ENCODE peak calls at places on chromosomes 12 and 14, in eight cellular contexts. One of them, this sample, is unnamed.
A peak's percentile ranks its signal among the peaks of the same experiment; 100 is the strongest.

GRCh38 chr14:33836203-33836894 is 114.5 kb downstream of the EGLN3 start:
- DNase-seq in RWPE2: no peak
- DNase-seq in left ventricle myocardium inferior: no peak
- DNase-seq in SK-N-SH: no peak
- DNase-seq in body of pancreas: no peak
- DNase-seq in AG10803: no peak
- DNase-seq in lung: no peak
- DNase-seq in cardiac fibroblast: no peak
- DNase-seq in this sample: no peak

GRCh38 chr12:91224411-91224810 is 41.8 kb upstream of the DCN start:
- DNase-seq in lung: no peak
- DNase-seq in SK-N-SH: no peak
- DNase-seq in RWPE2: no peak
- DNase-seq in cardiac fibroblast: no peak
- DNase-seq in left ventricle myocardium inferior: no peak
- DNase-seq in AG10803: peak; percentile 59
- DNase-seq in body of pancreas: no peak
- DNase-seq in this sample: no peak

GRCh38 chr12:88921434-88921833 is 341.2 kb upstream of the KITLG start:
- DNase-seq in cardiac fibroblast: no peak
- DNase-seq in SK-N-SH: no peak
- DNase-seq in body of pancreas: no peak
- DNase-seq in AG10803: no peak
- DNase-seq in left ventricle myocardium inferior: no peak
- DNase-seq in lung: no peak
- DNase-seq in RWPE2: no peak
- DNase-seq in this sample: no peak

GRCh38 chr12:82835217-82835616 is 148.5 kb downstream of the TMTC2 start:
- DNase-seq in body of pancreas: no peak
- DNase-seq in left ventricle myocardium inferior: no peak
- DNase-seq in RWPE2: no peak
- DNase-seq in cardiac fibroblast: peak; percentile 42
- DNase-seq in lung: no peak
- DNase-seq in SK-N-SH: no peak
- DNase-seq in AG10803: peak; percentile 21
- DNase-seq in this sample: no peak

GRCh38 chr14:53948181-53948884 is 8.3 kb downstream of the BMP4 start:
- DNase-seq in left ventricle myocardium inferior: no peak
- DNase-seq in lung: no peak
- DNase-seq in AG10803: no peak
- DNase-seq in RWPE2: no peak
- DNase-seq in body of pancreas: no peak
- DNase-seq in SK-N-SH: no peak
- DNase-seq in cardiac fibroblast: no peak
- DNase-seq in this sample: no peak

GRCh38 chr12:57816855-57817151 is 1.7 kb downstream of the AVIL start:
- DNase-seq in RWPE2: no peak
- DNase-seq in lung: peak; percentile 57
- DNase-seq in body of pancreas: no peak
- DNase-seq in AG10803: peak; percentile 63
- DNase-seq in left ventricle myocardium inferior: peak; percentile 62
- DNase-seq in SK-N-SH: no peak
- DNase-seq in cardiac fibroblast: peak; percentile 61
- DNase-seq in this sample: no peak

GRCh38 chr12:124109760-124110159 is 136.7 kb downstream of the ZNF664 start:
- DNase-seq in lung: no peak
- DNase-seq in AG10803: peak; percentile 12
- DNase-seq in body of pancreas: no peak
- DNase-seq in SK-N-SH: peak; percentile 57
- DNase-seq in left ventricle myocardium inferior: no peak
- DNase-seq in RWPE2: no peak
- DNase-seq in cardiac fibroblast: peak; percentile 38
- DNase-seq in this sample: no peak

GRCh38 chr12:52355181-52355580 is 12.1 kb downstream of the KRT85 start:
- DNase-seq in left ventricle myocardium inferior: no peak
- DNase-seq in RWPE2: no peak
- DNase-seq in lung: no peak
- DNase-seq in AG10803: peak; percentile 16
- DNase-seq in SK-N-SH: no peak
- DNase-seq in cardiac fibroblast: no peak
- DNase-seq in body of pancreas: no peak
- DNase-seq in this sample: no peak

GRCh38 chr12:82698959-82699358 is 12.3 kb downstream of the TMTC2 start:
- DNase-seq in left ventricle myocardium inferior: no peak
- DNase-seq in body of pancreas: no peak
- DNase-seq in RWPE2: no peak
- DNase-seq in SK-N-SH: no peak
- DNase-seq in AG10803: no peak
- DNase-seq in lung: no peak
- DNase-seq in cardiac fibroblast: no peak
- DNase-seq in this sample: no peak

GRCh38 chr12:538731-539539 is 79.2 kb downstream of the B4GALNT3 start:
- DNase-seq in left ventricle myocardium inferior: peak; percentile 69
- DNase-seq in lung: peak; percentile 52
- DNase-seq in SK-N-SH: peak; percentile 68
- DNase-seq in cardiac fibroblast: peak; percentile 61
- DNase-seq in body of pancreas: peak; percentile 61
- DNase-seq in AG10803: peak; percentile 62
- DNase-seq in RWPE2: no peak
- DNase-seq in this sample: peak; percentile 4

GRCh38 chr12:359091-359490 is 30.0 kb downstream of the KDM5A start:
- DNase-seq in lung: no peak
- DNase-seq in cardiac fibroblast: no peak
- DNase-seq in AG10803: no peak
- DNase-seq in body of pancreas: no peak
- DNase-seq in SK-N-SH: no peak
- DNase-seq in RWPE2: no peak
- DNase-seq in left ventricle myocardium inferior: no peak
- DNase-seq in this sample: no peak

GRCh38 chr12:68423175-68423574 is 91.0 kb upstream of the MDM1 start:
- DNase-seq in RWPE2: no peak
- DNase-seq in left ventricle myocardium inferior: no peak
- DNase-seq in body of pancreas: no peak
- DNase-seq in lung: no peak
- DNase-seq in AG10803: no peak
- DNase-seq in cardiac fibroblast: peak; percentile 79
- DNase-seq in SK-N-SH: no peak
- DNase-seq in this sample: no peak

GRCh38 chr12:80721326-80721725 is 4.6 kb downstream of the MYF5 start:
- DNase-seq in AG10803: no peak
- DNase-seq in body of pancreas: no peak
- DNase-seq in lung: no peak
- DNase-seq in SK-N-SH: no peak
- DNase-seq in left ventricle myocardium inferior: no peak
- DNase-seq in cardiac fibroblast: no peak
- DNase-seq in RWPE2: no peak
- DNase-seq in this sample: no peak

GRCh38 chr14:65478596-65478995 is 66.1 kb downstream of the FUT8 start:
- DNase-seq in body of pancreas: no peak
- DNase-seq in lung: no peak
- DNase-seq in cardiac fibroblast: peak; percentile 61
- DNase-seq in SK-N-SH: no peak
- DNase-seq in AG10803: peak; percentile 52
- DNase-seq in left ventricle myocardium inferior: no peak
- DNase-seq in RWPE2: no peak
- DNase-seq in this sample: peak; percentile 59

GRCh38 chr12:57810450-57810849 is 8.1 kb downstream of the AVIL start:
- DNase-seq in left ventricle myocardium inferior: no peak
- DNase-seq in lung: no peak
- DNase-seq in RWPE2: peak; percentile 58
- DNase-seq in cardiac fibroblast: peak; percentile 78
- DNase-seq in body of pancreas: no peak
- DNase-seq in AG10803: peak; percentile 38
- DNase-seq in SK-N-SH: no peak
- DNase-seq in this sample: peak; percentile 59

GRCh38 chr12:39572551-39572950 is 47.1 kb downstream of the ABCD2 start:
- DNase-seq in cardiac fibroblast: no peak
- DNase-seq in SK-N-SH: no peak
- DNase-seq in RWPE2: no peak
- DNase-seq in AG10803: no peak
- DNase-seq in left ventricle myocardium inferior: no peak
- DNase-seq in body of pancreas: no peak
- DNase-seq in lung: no peak
- DNase-seq in this sample: no peak

GRCh38 chr14:34693228-34693939 is 21.0 kb downstream of the CFL2 start:
- DNase-seq in body of pancreas: peak; percentile 65
- DNase-seq in SK-N-SH: no peak
- DNase-seq in left ventricle myocardium inferior: peak; percentile 29
- DNase-seq in cardiac fibroblast: peak; percentile 28
- DNase-seq in AG10803: no peak
- DNase-seq in RWPE2: peak; percentile 73
- DNase-seq in lung: peak; percentile 52
- DNase-seq in this sample: no peak

GRCh38 chr14:73025544-73025943 is 1.4 kb downstream of the ZFYVE1 start:
- DNase-seq in AG10803: peak; percentile 41
- DNase-seq in cardiac fibroblast: peak; percentile 43
- DNase-seq in body of pancreas: no peak
- DNase-seq in SK-N-SH: no peak
- DNase-seq in RWPE2: no peak
- DNase-seq in lung: no peak
- DNase-seq in left ventricle myocardium inferior: no peak
- DNase-seq in this sample: peak; percentile 5

GRCh38 chr12:66055837-66056319 is 74.7 kb downstream of the LLPH start:
- DNase-seq in body of pancreas: no peak
- DNase-seq in left ventricle myocardium inferior: no peak
- DNase-seq in SK-N-SH: no peak
- DNase-seq in lung: no peak
- DNase-seq in RWPE2: no peak
- DNase-seq in cardiac fibroblast: no peak
- DNase-seq in AG10803: no peak
- DNase-seq in this sample: no peak

GRCh38 chr14:94769413-94770250 is at the start of gene GSC:
- DNase-seq in AG10803: peak; percentile 63
- DNase-seq in RWPE2: no peak
- DNase-seq in left ventricle myocardium inferior: peak; percentile 26
- DNase-seq in SK-N-SH: peak; percentile 90
- DNase-seq in lung: no peak
- DNase-seq in cardiac fibroblast: peak; percentile 33
- DNase-seq in body of pancreas: peak; percentile 49
- DNase-seq in this sample: peak; percentile 15

GRCh38 chr12:104667139-104667538 is 210.4 kb downstream of the CHST11 start:
- DNase-seq in lung: peak; percentile 46
- DNase-seq in body of pancreas: peak; percentile 67
- DNase-seq in RWPE2: no peak
- DNase-seq in left ventricle myocardium inferior: no peak
- DNase-seq in AG10803: peak; percentile 52
- DNase-seq in cardiac fibroblast: peak; percentile 21
- DNase-seq in SK-N-SH: no peak
- DNase-seq in this sample: no peak

GRCh38 chr12:106581543-106582263 is 1.1 kb upstream of the RFX4 start:
- DNase-seq in AG10803: no peak
- DNase-seq in left ventricle myocardium inferior: no peak
- DNase-seq in SK-N-SH: peak; percentile 63
- DNase-seq in body of pancreas: no peak
- DNase-seq in RWPE2: no peak
- DNase-seq in cardiac fibroblast: no peak
- DNase-seq in lung: no peak
- DNase-seq in this sample: no peak
- H3K4me3 ChIP-seq in AG10803: no peak overlapping the region
- H3K4me3 ChIP-seq in left ventricle myocardium inferior: peak overlapping the region; percentile 61
- H3K4me3 ChIP-seq in SK-N-SH: peak overlapping the region; percentile 3
- H3K4me3 ChIP-seq in body of pancreas: no peak overlapping the region
- H3K4me3 ChIP-seq in RWPE2: no peak overlapping the region
- H3K4me3 ChIP-seq in cardiac fibroblast: no peak overlapping the region
- H3K4me3 ChIP-seq in lung: no peak overlapping the region
- H3K4me3 ChIP-seq in this sample: no peak overlapping the region

GRCh38 chr12:113647048-113647447 is 175.4 kb upstream of the LHX5 start:
- DNase-seq in body of pancreas: no peak
- DNase-seq in left ventricle myocardium inferior: no peak
- DNase-seq in cardiac fibroblast: peak; percentile 5
- DNase-seq in SK-N-SH: peak; percentile 49
- DNase-seq in RWPE2: no peak
- DNase-seq in lung: no peak
- DNase-seq in AG10803: no peak
- DNase-seq in this sample: no peak
- TF ChIP-seq CTCF in body of pancreas: no peak
- TF ChIP-seq CTCF in left ventricle myocardium inferior: no peak
- TF ChIP-seq CTCF in cardiac fibroblast: no peak
- TF ChIP-seq CTCF in SK-N-SH: peak; percentile 45
- TF ChIP-seq CTCF in RWPE2: no peak
- TF ChIP-seq CTCF in lung: no peak
- TF ChIP-seq CTCF in AG10803: no peak
- TF ChIP-seq CTCF in this sample: no peak

DNA sequence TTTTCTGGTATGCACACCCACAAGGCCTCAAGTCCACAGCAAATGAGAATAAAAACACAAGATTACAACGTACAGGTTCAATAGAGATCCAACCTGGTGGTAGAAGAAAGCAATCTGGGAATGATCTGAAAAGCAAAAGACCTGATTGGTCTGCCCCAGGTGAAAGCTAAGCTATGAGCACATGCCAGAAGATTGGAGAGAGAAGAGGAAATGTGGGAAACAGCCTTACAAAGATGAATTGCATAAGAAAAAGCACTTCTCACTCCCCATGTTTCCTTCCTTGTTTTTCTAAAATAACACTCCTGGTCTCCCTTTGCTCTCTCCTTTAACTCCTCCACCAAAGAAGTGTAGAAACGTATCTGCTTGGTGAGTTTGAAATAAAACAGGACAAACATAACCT is 77.3 kb upstream of the ANO6 start:
- DNase-seq in left ventricle myocardium inferior: no peak
- DNase-seq in AG10803: no peak
- DNase-seq in lung: no peak
- DNase-seq in RWPE2: no peak
- DNase-seq in cardiac fibroblast: no peak
- DNase-seq in body of pancreas: no peak
- DNase-seq in SK-N-SH: no peak
- DNase-seq in this sample: no peak
- H3K4me3 ChIP-seq in left ventricle myocardium inferior: no peak overlapping the region
- H3K4me3 ChIP-seq in AG10803: no peak overlapping the region
- H3K4me3 ChIP-seq in lung: no peak overlapping the region
- H3K4me3 ChIP-seq in RWPE2: no peak overlapping the region
- H3K4me3 ChIP-seq in cardiac fibroblast: no peak overlapping the region
- H3K4me3 ChIP-seq in body of pancreas: no peak overlapping the region
- H3K4me3 ChIP-seq in SK-N-SH: no peak overlapping the region
- H3K4me3 ChIP-seq in this sample: no peak overlapping the region

DNA sequence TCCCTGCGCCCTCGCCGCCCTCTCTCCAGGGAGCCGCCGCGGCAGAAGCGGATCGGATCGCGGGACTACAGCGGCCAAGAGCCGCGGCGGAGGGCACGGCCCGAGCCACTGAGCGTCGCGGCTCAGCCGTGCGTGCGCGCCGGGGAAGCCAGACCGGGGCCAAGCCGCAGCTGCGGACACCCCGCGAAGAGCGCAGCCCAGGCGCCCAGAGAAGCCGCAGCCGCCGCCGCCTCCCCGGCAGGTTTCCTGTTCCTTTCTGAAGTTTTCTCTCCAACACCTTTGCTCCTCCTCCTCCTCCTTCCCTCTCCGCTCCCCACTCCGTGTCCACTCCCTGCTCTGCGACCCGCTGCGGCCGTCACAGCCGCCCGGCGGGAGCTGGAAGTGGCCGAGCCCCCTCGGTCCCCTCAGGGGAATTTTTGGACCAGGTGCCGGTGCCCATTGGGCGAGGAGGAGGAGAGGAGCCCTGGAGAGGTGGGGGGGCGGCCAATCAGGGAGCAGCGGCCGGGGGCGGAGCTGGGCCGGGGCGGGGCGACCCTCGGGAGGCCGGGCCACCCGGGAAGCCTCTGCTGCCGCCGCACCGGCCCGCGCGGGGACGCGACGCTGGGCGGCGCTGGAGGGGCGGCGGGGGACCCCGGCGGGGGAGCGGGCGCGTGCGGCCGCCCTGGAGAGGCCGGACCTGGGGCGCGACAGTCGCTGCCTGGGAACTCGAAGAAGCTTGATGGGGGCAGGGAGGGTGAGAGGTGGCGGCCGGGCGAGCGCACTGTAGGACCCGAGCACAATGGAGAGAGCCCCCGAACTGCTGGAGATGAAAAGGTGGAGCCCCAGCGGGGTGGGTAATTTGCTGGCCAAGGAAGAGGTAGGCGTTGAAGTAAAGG is at the start of gene ITPR2:
- DNase-seq in AG10803: peak; percentile 82
- DNase-seq in RWPE2: peak; percentile 71
- DNase-seq in cardiac fibroblast: peak; percentile 90
- DNase-seq in lung: peak; percentile 95
- DNase-seq in body of pancreas: peak; percentile 96
- DNase-seq in left ventricle myocardium inferior: peak; percentile 97
- DNase-seq in SK-N-SH: peak; percentile 100
- DNase-seq in this sample: peak; percentile 52
- TF ChIP-seq CTCF in AG10803: no peak
- TF ChIP-seq CTCF in RWPE2: peak; percentile 59
- TF ChIP-seq CTCF in cardiac fibroblast: peak; percentile 1
- TF ChIP-seq CTCF in lung: no peak
- TF ChIP-seq CTCF in body of pancreas: no peak
- TF ChIP-seq CTCF in left ventricle myocardium inferior: peak; percentile 51
- TF ChIP-seq CTCF in SK-N-SH: peak; percentile 36
- TF ChIP-seq CTCF in this sample: no peak